ENCODE peak calls at places on chromosomes 5 and 9, in seven cellular contexts. V is WERI-Rb-1, U is foreskin keratinocyte, X is ovary, S is IMR-90, N is GM23338, M is esophagus squamous epithelium. Q is an unnamed sample. For H3K27me3, the result is how much of the 10 kb centered on the place peaks cover.

GRCh38 chr5:119312403-119312802 is 43.4 kb upstream of the TNFAIP8 start:
- DNase-seq in S (no peak), N (no peak), M (no peak), V (no peak), X (no peak), U (no peak), Q (no peak)

GRCh38 chr9:82604947-82605656 is 457.8 kb downstream of the RASEF start:
- DNase-seq in S (peak), M (no peak), U (no peak), N (no peak), V (no peak), X (peak), Q (peak)

GRCh38 chr9:1332161-1332560 is 282.0 kb downstream of the DMRT2 start:
- DNase-seq in V (no peak), X (no peak), S (no peak), M (no peak), U (no peak), N (no peak), Q (no peak)

GRCh38 chr5:105033642-105034217 is 1471.1 kb upstream of the NUDT12 start:
- DNase-seq in S (no peak), M (no peak), X (no peak), V (no peak), U (no peak), N (no peak), Q (no peak)

GRCh38 chr5:116765441-116765840 is 190.8 kb upstream of the SEMA6A start:
- DNase-seq in X (no peak), S (no peak), V (no peak), M (no peak), N (no peak), U (no peak), Q (no peak)

GRCh38 chr5:178895615-178896571 is at the start of gene ZFP2:
- DNase-seq in X (peak), N (peak), S (peak), V (peak), U (peak), M (no peak), Q (peak)

GRCh38 chr9:91143642-91144041 is 218.1 kb downstream of the AUH start:
- DNase-seq in M (no peak), V (no peak), N (no peak), S (no peak), X (no peak), U (no peak), Q (no peak)

GRCh38 chr9:70411141-70411929 is 3.1 kb downstream of the KLF9 start:
- DNase-seq in U (peak), S (peak), N (no peak), M (no peak), X (peak), V (no peak), Q (peak)

GRCh38 chr5:79020861-79021561 is 35.9 kb upstream of the ARSB start:
- DNase-seq in V (peak), N (peak), U (peak), S (peak), M (no peak), X (peak), Q (peak)

GRCh38 chr5:154971501-154971900 is 30.6 kb downstream of the MRPL22 start:
- DNase-seq in S (peak), N (no peak), X (no peak), V (no peak), M (no peak), U (no peak), Q (no peak)

GRCh38 chr5:35117960-35118359 is 70.2 kb upstream of the AGXT2 start:
- DNase-seq in V (no peak), X (no peak), M (no peak), N (no peak), S (peak), U (peak), Q (no peak)

GRCh38 chr5:140417235-140417634 is 15.6 kb downstream of the ANKHD1 start:
- DNase-seq in V (no peak), X (no peak), U (no peak), S (no peak), N (no peak), M (no peak), Q (no peak)

GRCh38 chr5:88760512-88760911 is 122.5 kb downstream of the MEF2C start:
- DNase-seq in M (no peak), V (no peak), N (no peak), X (no peak), S (no peak), U (no peak), Q (no peak)

GRCh38 chr9:5799314-5799713 is 33.6 kb downstream of the ERMP1 start:
- DNase-seq in N (peak), M (no peak), S (peak), X (no peak), V (no peak), U (peak), Q (peak)

GRCh38 chr5:71483355-71483754 is 27.9 kb downstream of the BDP1 start:
- DNase-seq in U (peak), V (no peak), N (no peak), M (no peak), S (peak), X (no peak), Q (peak)

GRCh38 chr5:1057485-1057825 is 48.9 kb downstream of the NKD2 start:
- DNase-seq in X (no peak), M (no peak), U (no peak), N (peak), S (no peak), V (no peak), Q (no peak)

GRCh38 chr9:124623966-124624734 is 117.0 kb upstream of the NR5A1 start:
- DNase-seq in M (no peak), N (no peak), V (no peak), X (no peak), S (no peak), U (peak), Q (no peak)
- H3K27me3 ChIP-seq in M (under half), N (under half), V (under half), X (under half), S (under half), U (under half), Q (under half)

DNA sequence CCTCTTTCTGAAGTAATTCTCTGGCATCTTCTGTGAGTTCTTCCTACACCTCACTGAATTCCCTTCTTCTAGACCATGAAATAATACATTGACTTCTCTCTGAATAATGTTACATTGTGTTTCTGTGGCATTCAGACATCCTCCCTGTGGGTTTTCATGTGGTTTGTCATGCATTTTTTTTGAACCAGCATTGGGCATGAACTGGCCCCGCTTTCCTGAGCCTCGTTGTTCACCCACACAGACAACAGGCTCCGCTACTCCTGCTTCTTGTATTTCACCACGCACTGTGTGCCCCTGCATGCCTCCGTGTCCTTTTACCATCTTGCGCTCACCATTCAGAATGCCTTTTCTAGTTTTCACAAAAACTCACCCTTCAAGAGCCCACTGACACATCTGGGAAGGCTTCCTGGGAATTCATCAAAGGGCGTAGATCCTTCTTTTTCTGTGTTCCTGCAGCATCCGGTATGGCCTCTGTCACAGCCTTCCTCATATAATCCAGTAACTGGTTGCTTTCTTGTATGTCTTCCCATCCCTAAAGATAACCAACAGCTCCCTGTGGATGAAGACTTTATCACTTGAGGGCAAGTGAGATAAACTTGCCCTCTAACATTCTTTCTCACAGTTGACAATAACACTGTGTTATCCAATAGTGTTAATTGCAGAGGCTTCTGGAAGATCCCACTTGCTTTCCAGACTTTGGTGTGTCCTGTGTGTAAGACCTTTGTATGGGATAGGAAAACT is 51.5 kb upstream of the ADAMTSL1 start:
- DNase-seq in U (no peak), V (no peak), X (no peak), N (no peak), M (no peak), S (no peak), Q (no peak)
- H3K27ac ChIP-seq in U (no peak), V (no peak), X (no peak), N (no peak), M (no peak), S (no peak), Q (peak)

DNA sequence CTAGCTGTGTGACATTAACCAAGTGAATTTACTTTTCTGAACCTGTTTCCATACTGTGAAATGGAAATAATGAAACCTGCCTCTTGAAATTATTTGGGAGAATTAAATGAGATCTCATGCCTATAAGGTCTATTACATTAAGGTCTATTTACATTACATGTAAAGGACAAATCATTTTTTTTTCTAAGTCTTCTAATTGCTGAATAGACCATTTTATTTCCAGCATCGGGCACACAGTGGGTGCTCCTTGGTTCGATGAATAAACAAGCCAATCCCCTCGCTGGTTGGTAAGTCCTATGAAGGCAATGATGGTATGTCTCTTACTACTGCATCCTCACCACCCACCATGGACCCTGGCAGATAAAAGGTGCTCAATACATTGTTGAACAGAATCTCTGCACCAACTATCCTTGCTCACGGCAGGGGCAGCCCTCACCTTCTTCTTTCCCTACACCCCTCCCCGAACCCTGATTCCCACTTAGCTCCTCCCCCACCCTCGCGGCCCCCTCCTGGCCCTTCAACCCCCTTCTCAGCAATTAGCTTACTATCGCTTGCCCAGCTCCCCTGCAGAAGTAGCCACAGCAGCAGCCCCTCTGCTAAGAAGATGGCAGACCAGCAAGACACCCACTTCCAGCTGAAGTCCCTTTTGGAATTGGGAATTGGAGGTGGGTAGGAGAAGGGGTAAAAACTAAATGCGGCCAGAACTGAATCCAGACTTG is 3.0 kb downstream of the PCDH1 start:
- DNase-seq in M (no peak), S (no peak), V (no peak), U (no peak), X (no peak), N (peak), Q (no peak)
- H3K27me3 ChIP-seq in M (under half), S (half or more), V (under half), U (half or more), X (under half), N (under half), Q (half or more)

GRCh38 chr9:107712390-107712789 is 222.8 kb upstream of the KLF4 start:
- DNase-seq in M (no peak), U (peak), S (peak), V (no peak), X (no peak), N (no peak), Q (peak)
- H3K27ac ChIP-seq in M (no peak), U (peak), S (no peak), V (no peak), X (no peak), N (no peak), Q (no peak)

GRCh38 chr5:146101646-146102045 is 3.7 kb downstream of the PLAC8L1 start:
- DNase-seq in V (no peak), N (peak), M (no peak), S (no peak), U (no peak), X (no peak), Q (no peak)
- H3K27me3 ChIP-seq in V (under half), N (under half), M (under half), S (under half), U (under half), X (under half), Q (under half)